ENCODE peak calls at places on chromosomes 2 and 18, in seven cellular contexts. H is endothelial cell of umbilical vein, G is fibroblast of lung, M is choroid plexus epithelial cell, J is cardiac muscle cell, Z is chondrocyte, C is heart right ventricle. E is an unnamed sample.

GRCh38 chr18:37294951-37295350 is 270.6 kb downstream of the CELF4 start:
- DNase-seq in M (peak), Z (no peak), G (no peak), C (no peak), H (peak), J (peak), E (no peak)

GRCh38 chr2:229417906-229418305 is 146.8 kb upstream of the PID1 start:
- DNase-seq in H (no peak), M (no peak), G (no peak), C (no peak), Z (no peak), J (no peak), E (no peak)

GRCh38 chr2:150126839-150127238 is 360.6 kb downstream of the RND3 start:
- DNase-seq in J (no peak), G (no peak), Z (no peak), C (no peak), H (no peak), M (no peak), E (no peak)

GRCh38 chr2:148814853-148815419 is 60.1 kb upstream of the KIF5C start:
- DNase-seq in M (peak), J (no peak), C (no peak), G (peak), Z (no peak), H (no peak), E (peak)

GRCh38 chr2:61465045-61465444 is 5.8 kb downstream of the USP34 start:
- DNase-seq in H (no peak), C (no peak), J (no peak), Z (no peak), M (no peak), G (no peak), E (no peak)

GRCh38 chr18:12308386-12309100 is 502 bp downstream of the TUBB6 start:
- DNase-seq in M (peak), J (peak), C (peak), G (peak), Z (no peak), H (peak), E (peak)

GRCh38 chr2:19320813-19321212 is 37.6 kb downstream of the OSR1 start:
- DNase-seq in M (no peak), J (no peak), H (no peak), G (no peak), C (no peak), Z (no peak), E (no peak)

GRCh38 chr2:173903611-173904394 is 61.4 kb downstream of the SP3 start:
- DNase-seq in C (no peak), G (peak), J (no peak), M (no peak), Z (no peak), H (no peak), E (peak)

GRCh38 chr18:13136056-13136688 is 82.4 kb upstream of the LDLRAD4 start:
- DNase-seq in M (peak), G (no peak), H (no peak), C (no peak), J (no peak), Z (peak), E (no peak)

GRCh38 chr2:98479959-98480524 is 35.4 kb downstream of the INPP4A start:
- DNase-seq in H (peak), G (peak), C (peak), J (peak), Z (no peak), M (peak), E (peak)

GRCh38 chr2:31219131-31219969 is 2.0 kb upstream of the CAPN14 start:
- DNase-seq in G (no peak), Z (no peak), M (no peak), H (no peak), C (no peak), J (no peak), E (no peak)

GRCh38 chr2:226583715-226584114 is 215.9 kb downstream of the IRS1 start:
- DNase-seq in J (no peak), Z (no peak), M (peak), G (peak), C (no peak), H (peak), E (peak)

GRCh38 chr18:68841301-68841700 is 43.4 kb downstream of the CCDC102B start:
- DNase-seq in J (no peak), M (peak), Z (no peak), H (no peak), G (peak), C (no peak), E (no peak)

GRCh38 chr2:239589270-239589825 is 188.5 kb upstream of the HDAC4 start:
- DNase-seq in C (no peak), M (no peak), J (no peak), G (no peak), H (no peak), Z (peak), E (no peak)

GRCh38 chr2:56357655-56358295 is 174.0 kb downstream of the CCDC85A start:
- DNase-seq in J (no peak), C (no peak), Z (no peak), M (peak), G (no peak), H (peak), E (no peak)

GRCh38 chr2:119462574-119462973 is 30.9 kb downstream of the TMEM37 start:
- DNase-seq in C (no peak), J (no peak), H (no peak), Z (no peak), G (no peak), M (no peak), E (no peak)

GRCh38 chr18:3184275-3184963 is 35.3 kb downstream of the MYOM1 start:
- DNase-seq in G (no peak), Z (no peak), H (no peak), M (no peak), J (no peak), C (no peak), E (no peak)

GRCh38 chr18:3192286-3192685 is 27.5 kb downstream of the MYOM1 start:
- DNase-seq in G (no peak), J (no peak), Z (no peak), C (no peak), M (no peak), H (no peak), E (no peak)

GRCh38 chr18:3183103-3183717 is 36.6 kb downstream of the MYOM1 start:
- DNase-seq in C (no peak), M (no peak), Z (no peak), G (no peak), H (no peak), J (no peak), E (no peak)

GRCh38 chr18:3189884-3190283 is 29.9 kb downstream of the MYOM1 start:
- DNase-seq in G (no peak), M (no peak), H (no peak), J (no peak), Z (no peak), C (no peak), E (no peak)

GRCh38 chr18:3186678-3187658 is 32.8 kb downstream of the MYOM1 start:
- DNase-seq in M (peak), G (peak), C (no peak), J (peak), Z (no peak), H (no peak), E (peak)
- TF ChIP-seq CTCF in M (peak), G (no peak), C (no peak), J (peak), Z (peak), H (no peak), E (peak)

GRCh38 chr2:66587216-66587615 is 152.3 kb downstream of the MEIS1 start:
- DNase-seq in Z (no peak), J (peak), C (no peak), M (peak), H (no peak), G (no peak), E (peak)
- TF ChIP-seq CTCF in Z (peak), J (peak), C (no peak), M (peak), H (no peak), G (no peak), E (peak)

GRCh38 chr2:190127651-190128050 is 65.1 kb upstream of the MSTN start:
- DNase-seq in Z (no peak), C (no peak), M (no peak), H (no peak), J (no peak), G (no peak), E (no peak)

GRCh38 chr2:190126758-190127157 is 64.2 kb upstream of the MSTN start:
- DNase-seq in H (no peak), J (no peak), C (no peak), M (peak), G (peak), Z (no peak), E (peak)

GRCh38 chr2:190121971-190122370 is 59.4 kb upstream of the MSTN start:
- DNase-seq in G (peak), J (peak), Z (no peak), M (peak), C (no peak), H (peak), E (peak)

GRCh38 chr2:190119948-190120347 is 57.4 kb upstream of the MSTN start:
- DNase-seq in C (no peak), Z (no peak), M (peak), G (peak), J (no peak), H (peak), E (no peak)

GRCh38 chr2:190123956-190124355 is 61.4 kb upstream of the MSTN start:
- DNase-seq in J (no peak), G (no peak), M (peak), H (no peak), Z (no peak), C (no peak), E (peak)
- TF ChIP-seq CTCF in J (no peak), G (no peak), M (no peak), H (no peak), Z (no peak), C (no peak), E (no peak)

GRCh38 chr18:42108071-42108470 is 153.0 kb downstream of the PIK3C3 start:
- DNase-seq in Z (no peak), C (no peak), M (no peak), J (no peak), G (no peak), H (no peak), E (no peak)

GRCh38 chr18:42105382-42105781 is 150.3 kb downstream of the PIK3C3 start:
- DNase-seq in C (no peak), G (no peak), J (no peak), M (no peak), H (no peak), Z (no peak), E (no peak)

GRCh38 chr18:42112657-42113420 is 157.8 kb downstream of the PIK3C3 start:
- DNase-seq in C (no peak), G (no peak), M (peak), J (no peak), Z (no peak), H (no peak), E (peak)

GRCh38 chr18:42107287-42108045 is 152.4 kb downstream of the PIK3C3 start:
- DNase-seq in Z (no peak), C (no peak), G (no peak), M (no peak), H (no peak), J (no peak), E (no peak)
- TF ChIP-seq CTCF in Z (no peak), C (no peak), G (no peak), M (no peak), H (no peak), J (no peak), E (no peak)

GRCh38 chr18:55153346-55153745 is 194.1 kb upstream of the CCDC68 start:
- DNase-seq in M (no peak), G (no peak), H (no peak), Z (no peak), C (no peak), J (no peak), E (no peak)

GRCh38 chr18:55152801-55153200 is 193.5 kb upstream of the CCDC68 start:
- DNase-seq in C (no peak), H (peak), Z (no peak), J (no peak), M (peak), G (peak), E (peak)

GRCh38 chr18:55144226-55144625 is 185.0 kb upstream of the CCDC68 start:
- DNase-seq in Z (no peak), G (no peak), M (peak), H (no peak), C (no peak), J (no peak), E (peak)

DNA sequence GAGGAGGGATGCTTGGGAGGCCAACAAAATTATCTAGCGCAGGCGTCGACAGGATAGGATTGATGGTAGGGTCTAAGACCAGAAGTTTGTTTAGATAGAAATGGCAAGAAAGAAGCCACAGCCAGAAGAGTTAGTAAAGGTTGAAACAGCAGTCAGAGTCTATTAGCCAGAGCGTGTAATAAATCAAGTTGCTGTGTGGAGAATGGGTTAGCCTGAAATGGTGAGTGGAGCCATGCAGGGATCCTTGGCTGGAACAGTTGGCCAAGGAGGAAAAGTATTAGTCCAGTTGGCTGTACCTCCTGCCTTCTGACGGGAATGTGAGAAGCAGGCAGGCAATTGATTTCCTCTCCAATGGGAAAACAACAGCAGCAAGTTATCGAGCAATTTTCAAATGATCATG is 190.7 kb upstream of the CCDC68 start:
- DNase-seq in J (no peak), Z (no peak), C (no peak), M (no peak), H (no peak), G (no peak), E (no peak)
- TF ChIP-seq CTCF in J (no peak), Z (no peak), C (no peak), M (no peak), H (no peak), G (no peak), E (no peak)

GRCh38 chr18:58407649-58408407 is 221.1 kb downstream of the ALPK2 start:
- DNase-seq in G (no peak), J (no peak), M (no peak), C (no peak), Z (no peak), H (no peak), E (no peak)
- TF ChIP-seq CTCF in G (no peak), J (no peak), M (peak), C (no peak), Z (no peak), H (no peak), E (no peak)

DNA sequence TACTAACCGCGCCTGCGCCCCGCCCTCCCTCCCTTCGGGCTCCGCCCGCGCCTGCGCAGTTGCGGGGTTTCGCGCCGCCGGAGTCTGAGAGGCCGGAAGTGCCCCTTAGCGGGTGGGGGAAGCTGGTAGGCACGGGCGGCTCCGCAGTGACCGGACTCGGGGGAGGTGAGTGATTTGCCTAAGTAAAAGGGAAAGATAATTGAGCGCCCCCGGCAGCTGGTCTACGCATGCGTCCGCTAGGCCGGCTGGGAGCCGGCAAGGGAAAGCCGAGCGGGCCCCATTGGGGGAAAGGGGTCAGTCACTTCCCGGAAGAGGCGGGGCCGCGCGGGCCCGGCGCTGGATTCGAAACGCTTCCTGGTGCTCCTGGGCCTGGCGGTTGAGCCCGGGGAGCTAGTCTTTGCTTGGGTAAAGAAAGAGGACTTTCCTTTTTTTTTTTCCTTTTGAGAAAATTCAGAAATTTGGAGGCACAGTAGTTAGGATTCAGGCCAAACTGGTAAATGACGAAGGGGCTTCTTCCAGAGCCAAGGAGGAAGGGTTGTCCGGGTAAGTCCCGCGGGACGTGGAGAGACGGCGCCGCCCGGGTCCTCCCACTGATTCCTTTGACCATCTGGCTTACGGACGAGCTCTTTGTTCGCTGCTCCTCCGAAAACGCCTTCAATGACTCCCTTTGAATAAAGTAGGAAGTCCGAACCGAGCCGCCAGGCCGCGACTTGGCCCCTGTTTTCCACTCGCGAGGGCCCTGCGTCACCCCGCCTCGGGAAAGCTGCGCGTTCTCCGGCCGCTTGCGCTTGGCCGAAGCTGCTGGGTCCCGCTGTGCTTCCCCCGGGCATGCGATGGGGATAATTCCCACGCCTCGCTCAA is at the start of the genes GEN1 and SMC6:
- DNase-seq in G (peak), M (peak), J (peak), H (peak), Z (peak), C (peak), E (peak)
- TF ChIP-seq CTCF in G (no peak), M (no peak), J (no peak), H (no peak), Z (no peak), C (no peak), E (no peak)

GRCh38 chr2:154686162-154686561 is 12.3 kb upstream of the KCNJ3 start:
- DNase-seq in Z (no peak), G (no peak), M (no peak), J (no peak), H (no peak), C (no peak), E (no peak)
- TF ChIP-seq CTCF in Z (peak), G (no peak), M (no peak), J (no peak), H (no peak), C (no peak), E (no peak)

GRCh38 chr2:42053791-42054656 is 6.2 kb downstream of the PKDCC start:
- DNase-seq in J (peak), G (no peak), Z (no peak), M (no peak), H (no peak), C (peak), E (no peak)

GRCh38 chr2:42055573-42056514 is 8.0 kb downstream of the PKDCC start:
- DNase-seq in G (no peak), J (no peak), M (no peak), H (no peak), C (no peak), Z (no peak), E (no peak)

GRCh38 chr2:42053482-42053790 is 5.6 kb downstream of the PKDCC start:
- DNase-seq in Z (no peak), M (no peak), G (no peak), J (no peak), C (no peak), H (no peak), E (no peak)

GRCh38 chr2:42052702-42053481 is 5.1 kb downstream of the PKDCC start:
- DNase-seq in G (peak), M (peak), J (peak), C (peak), H (no peak), Z (no peak), E (peak)

GRCh38 chr2:42054657-42055430 is 7.0 kb downstream of the PKDCC start:
- DNase-seq in M (no peak), H (no peak), G (no peak), Z (no peak), J (no peak), C (no peak), E (no peak)
- TF ChIP-seq CTCF in M (no peak), H (no peak), G (no peak), Z (no peak), J (no peak), C (no peak), E (no peak)

DNA sequence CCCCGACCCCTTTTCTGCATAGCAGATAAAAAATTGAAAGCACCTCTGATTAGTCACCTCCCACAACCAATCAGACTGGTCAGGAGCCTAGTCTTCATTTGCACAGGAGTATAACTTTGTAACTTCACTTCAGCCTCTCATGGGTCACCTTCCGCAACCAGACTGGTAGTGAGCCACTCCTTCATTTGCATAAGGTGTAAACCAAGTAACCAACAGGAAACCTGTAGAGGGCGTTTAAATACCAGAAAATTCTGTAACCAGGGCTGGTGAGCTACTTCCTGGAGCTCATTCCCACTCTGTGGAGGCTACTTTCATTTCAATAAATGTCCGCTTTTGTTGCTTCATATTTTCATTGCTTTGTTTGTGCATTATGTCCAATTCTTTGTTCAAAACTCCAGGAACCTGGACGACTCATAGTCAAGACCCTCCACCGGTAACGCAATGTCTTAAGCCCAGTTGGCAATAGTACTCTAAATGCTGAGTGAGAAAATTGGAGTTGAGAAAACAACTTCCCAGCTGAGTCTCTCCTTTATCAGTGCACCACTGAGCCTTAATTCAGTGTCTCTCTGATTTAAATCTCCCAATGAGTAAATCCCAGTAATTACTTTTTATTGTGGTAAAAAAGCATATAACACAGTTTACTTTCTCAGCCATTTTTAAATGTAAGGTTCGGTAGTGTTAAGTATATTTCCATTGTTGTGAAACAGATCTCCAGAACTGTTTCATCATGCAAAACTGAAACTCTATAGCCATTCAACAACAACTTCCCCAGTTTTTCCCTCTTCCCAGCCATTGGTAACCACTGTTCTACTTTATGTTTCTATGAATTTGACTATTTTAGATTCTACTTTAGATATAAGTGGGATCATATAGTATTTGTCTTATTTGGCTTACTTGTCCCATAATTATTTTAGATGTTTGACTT is 392.7 kb upstream of the SLC8A1 start:
- DNase-seq in Z (no peak), G (peak), J (peak), H (no peak), M (peak), C (no peak), E (peak)
- TF ChIP-seq CTCF in Z (peak), G (no peak), J (no peak), H (no peak), M (peak), C (no peak), E (peak)